ENCODE peak calls at places on chromosome 14, in eight cellular contexts. T, G, E, V, C, X, D and N are unnamed samples.

GRCh38 chr14:104554088-104554607 is 25.4 kb upstream of the C14orf180 start:
- DNase-seq in T (no peak), G (no peak), E (peak; percentile 38), V (no peak), C (peak; percentile 18), X (no peak), D (no peak), N (peak; percentile 47)

GRCh38 chr14:55752580-55753365 is 172.8 kb downstream of the KTN1 start:
- DNase-seq in T (no peak), G (peak; percentile 18), E (peak; percentile 50), V (no peak), C (no peak), X (no peak), D (no peak), N (no peak)

GRCh38 chr14:89243286-89243685 is 173.7 kb downstream of the FOXN3 start:
- DNase-seq in T (no peak), G (no peak), E (no peak), V (no peak), C (no peak), X (no peak), D (no peak), N (no peak)

GRCh38 chr14:102131741-102132140 is 8.0 kb upstream of the WDR20 start:
- DNase-seq in T (no peak), G (no peak), E (no peak), V (no peak), C (no peak), X (no peak), D (no peak), N (no peak)

GRCh38 chr14:81211844-81212243 is 8.9 kb downstream of the GTF2A1 start:
- DNase-seq in T (no peak), G (no peak), E (no peak), V (no peak), C (no peak), X (no peak), D (no peak), N (peak; percentile 61)

GRCh38 chr14:33291529-33292104 is 352.9 kb downstream of the NPAS3 start:
- DNase-seq in T (no peak), G (no peak), E (no peak), V (no peak), C (no peak), X (no peak), D (no peak), N (no peak)

GRCh38 chr14:105865904-105866840 is 339.8 kb downstream of the TMEM121 start:
- DNase-seq in T (no peak), G (no peak), E (no peak), V (peak; percentile 8), C (peak; percentile 23), X (no peak), D (peak; percentile 10), N (peak; percentile 53)

GRCh38 chr14:81323621-81324400 is 76.3 kb downstream of the STON2 start:
- DNase-seq in T (no peak), G (peak; percentile 29), E (peak; percentile 47), V (no peak), C (no peak), X (no peak), D (no peak), N (no peak)

GRCh38 chr14:32244404-32244803 is 41.3 kb upstream of the RNU6-8 start:
- DNase-seq in T (no peak), G (no peak), E (no peak), V (no peak), C (no peak), X (no peak), D (no peak), N (no peak)

GRCh38 chr14:89589400-89590128 is 172.5 kb upstream of the FOXN3 start:
- DNase-seq in T (no peak), G (no peak), E (no peak), V (no peak), C (no peak), X (no peak), D (no peak), N (no peak)

GRCh38 chr14:26282578-26282977 is 315.3 kb downstream of the NOVA1 start:
- DNase-seq in T (no peak), G (no peak), E (no peak), V (no peak), C (no peak), X (no peak), D (no peak), N (no peak)

GRCh38 chr14:105496831-105497591 is 6.0 kb downstream of the TEDC1 start:
- DNase-seq in T (no peak), G (no peak), E (peak; percentile 44), V (no peak), C (no peak), X (no peak), D (no peak), N (no peak)

GRCh38 chr14:70731447-70732239 is 77.7 kb downstream of the MAP3K9 start:
- DNase-seq in T (no peak), G (no peak), E (no peak), V (no peak), C (no peak), X (no peak), D (no peak), N (no peak)

GRCh38 chr14:88426271-88426670 is 40.8 kb downstream of the SPATA7 start:
- DNase-seq in T (no peak), G (no peak), E (no peak), V (no peak), C (no peak), X (no peak), D (no peak), N (peak; percentile 11)

GRCh38 chr14:58501214-58501816 is 73.8 kb downstream of the KIAA0586 start:
- DNase-seq in T (no peak), G (peak; percentile 4), E (no peak), V (no peak), C (no peak), X (no peak), D (no peak), N (no peak)

GRCh38 chr14:96002511-96002884 is 36.7 kb upstream of the C14orf132 start:
- DNase-seq in T (no peak), G (no peak), E (no peak), V (no peak), C (no peak), X (no peak), D (no peak), N (no peak)

GRCh38 chr14:91142214-91142668 is 28.4 kb downstream of the DGLUCY start:
- DNase-seq in T (no peak), G (no peak), E (no peak), V (no peak), C (no peak), X (no peak), D (no peak), N (no peak)

GRCh38 chr14:101476931-101477553 is 84.3 kb upstream of the DIO3 start:
- DNase-seq in T (no peak), G (no peak), E (peak; percentile 67), V (no peak), C (no peak), X (no peak), D (peak; percentile 17), N (no peak)

GRCh38 chr14:50215416-50215815 is 16.0 kb downstream of the SOS2 start:
- DNase-seq in T (no peak), G (no peak), E (no peak), V (no peak), C (no peak), X (no peak), D (no peak), N (no peak)

GRCh38 chr14:50222061-50222613 is 9.2 kb downstream of the SOS2 start:
- DNase-seq in T (no peak), G (no peak), E (no peak), V (no peak), C (no peak), X (no peak), D (no peak), N (no peak)

GRCh38 chr14:50213795-50214194 is 17.6 kb downstream of the SOS2 start:
- DNase-seq in T (no peak), G (no peak), E (no peak), V (no peak), C (no peak), X (no peak), D (no peak), N (no peak)

DNA sequence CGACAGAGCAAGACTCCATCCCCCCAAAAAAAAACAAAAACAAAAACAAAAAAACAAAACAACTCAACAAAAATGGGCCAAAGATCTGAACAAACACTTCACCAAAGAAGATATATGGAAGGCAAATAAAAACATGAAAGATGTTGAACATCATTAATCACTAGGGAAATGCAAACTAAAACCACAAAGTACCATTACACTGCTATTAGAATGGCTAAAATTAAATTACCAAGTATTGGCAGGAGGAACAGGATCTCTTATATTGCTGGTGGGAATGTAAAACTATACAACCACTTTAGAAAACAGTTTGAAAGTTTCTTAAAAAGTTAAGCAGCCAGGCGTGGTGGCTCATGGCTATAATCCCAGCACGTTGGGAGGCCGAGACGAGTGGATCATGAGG is 12.9 kb downstream of the SOS2 start:
- DNase-seq in T (no peak), G (no peak), E (no peak), V (no peak), C (no peak), X (no peak), D (no peak), N (no peak)
- H3K27ac ChIP-seq in T (no peak overlapping the region), G (no peak overlapping the region), E (no peak overlapping the region), V (no peak overlapping the region), C (no peak overlapping the region), X (no peak overlapping the region), D (no peak overlapping the region), N (no peak overlapping the region)

DNA sequence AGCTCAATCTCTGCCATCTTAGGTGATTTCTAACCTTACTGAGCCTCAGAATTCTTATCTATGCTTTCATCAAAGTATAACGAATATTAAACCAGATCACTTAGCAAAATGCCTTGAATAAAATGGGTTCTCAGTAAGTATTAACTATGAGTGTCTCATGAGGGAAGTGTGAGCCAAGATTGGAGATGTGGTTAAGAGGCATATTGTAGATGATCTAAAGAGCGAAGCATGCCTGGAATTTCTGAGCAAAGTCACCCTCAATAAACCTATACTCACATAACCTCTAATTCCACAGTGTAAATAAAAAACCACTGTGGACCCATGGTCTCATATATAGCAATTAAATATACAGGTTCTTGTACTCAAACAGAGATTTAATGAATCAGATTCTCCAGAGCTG is 193.1 kb upstream of the FSCB start:
- DNase-seq in T (no peak), G (no peak), E (no peak), V (no peak), C (no peak), X (no peak), D (no peak), N (no peak)
- H3K4me1 ChIP-seq in T (no peaks in the 10 kb centered on the region), G (no peaks in the 10 kb centered on the region), E (no peaks in the 10 kb centered on the region), V (no peaks in the 10 kb centered on the region), C (no peaks in the 10 kb centered on the region), X (no peaks in the 10 kb centered on the region), D (no peaks in the 10 kb centered on the region), N (no peaks in the 10 kb centered on the region)

DNA sequence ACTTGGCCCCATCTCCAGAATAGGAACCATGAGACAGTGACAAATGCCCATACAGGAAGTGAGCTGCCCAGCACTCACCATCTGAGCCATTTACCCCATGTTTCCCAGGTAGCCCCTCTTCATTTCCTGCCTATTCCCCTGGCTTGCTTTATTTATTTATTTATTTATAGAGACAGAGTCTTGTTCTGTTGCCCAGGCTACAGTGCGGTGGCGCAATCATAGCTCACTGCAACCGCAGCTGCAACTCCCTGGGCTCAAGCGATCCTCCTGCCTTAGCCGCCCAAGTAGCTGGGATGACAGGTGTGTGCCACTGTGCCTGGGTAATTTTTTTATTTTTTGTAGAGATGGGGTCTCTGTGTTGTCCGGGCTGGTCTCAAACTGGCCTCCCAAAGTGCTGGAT is 71.3 kb downstream of the RIN3 start:
- DNase-seq in T (no peak), G (no peak), E (peak; percentile 70), V (no peak), C (no peak), X (no peak), D (no peak), N (no peak)
- H3K27ac ChIP-seq in T (no peak overlapping the region), G (no peak overlapping the region), E (peak overlapping the region; percentile 62), V (no peak overlapping the region), C (no peak overlapping the region), X (peak overlapping the region; percentile 86), D (peak overlapping the region; percentile 92), N (no peak overlapping the region)

GRCh38 chr14:35337074-35337556 is 44.9 kb downstream of the PSMA6 start:
- DNase-seq in T (no peak), G (no peak), E (no peak), V (no peak), C (no peak), X (no peak), D (no peak), N (no peak)
- H3K4me1 ChIP-seq in T (peaks cover 45% of the 10 kb centered on the region), G (peaks cover 8% of the 10 kb centered on the region), E (peaks cover 98% of the 10 kb centered on the region), V (peaks cover 39% of the 10 kb centered on the region), C (peaks cover 63% of the 10 kb centered on the region), X (peaks cover 42% of the 10 kb centered on the region), D (peaks cover 38% of the 10 kb centered on the region), N (peaks cover 26% of the 10 kb centered on the region)